ENCODE peak calls at places on chromosomes 16 and 17, in five cellular contexts. N is EH, A is caudate nucleus, L is SK-N-DZ, M is lower leg skin. Y is an unnamed sample.
A peak's percentile ranks its signal among the peaks of the same experiment; 100 is the strongest.

GRCh38 chr16:1815461-1815860 is 11.2 kb downstream of the HAGH start:
- DNase-seq in L (no peak), A (no peak), M (no peak), N (no peak), Y (no peak)

GRCh38 chr17:37797206-37797605 is 52.3 kb upstream of the HNF1B start:
- DNase-seq in M (no peak), A (no peak), L (no peak), N (peak; percentile 63), Y (peak; percentile 30)

GRCh38 chr17:81583589-81584337 is 31.6 kb upstream of the FAAP100 start:
- DNase-seq in A (no peak), M (no peak), L (no peak), N (no peak), Y (no peak)

GRCh38 chr16:88705746-88706287 is 391 bp downstream of the RNF166 start:
- DNase-seq in A (no peak), M (no peak), L (no peak), N (no peak), Y (peak; percentile 56)

GRCh38 chr16:22299036-22299435 is 1.8 kb downstream of the POLR3E start:
- DNase-seq in N (no peak), M (no peak), L (no peak), A (no peak), Y (no peak)

GRCh38 chr16:30370444-30371247 is at the start of gene TBC1D10B:
- DNase-seq in A (peak; percentile 100), N (peak; percentile 100), M (peak; percentile 100), L (peak; percentile 100), Y (peak; percentile 99)

GRCh38 chr17:55622547-55622946 is 100.1 kb downstream of the TMEM100 start:
- DNase-seq in L (no peak), N (no peak), A (no peak), M (no peak), Y (no peak)

GRCh38 chr16:75532791-75533190 is 3.1 kb downstream of the CHST5 start:
- DNase-seq in L (no peak), A (no peak), N (no peak), M (no peak), Y (no peak)

GRCh38 chr17:52201764-52202571 is 43.5 kb upstream of the CA10 start:
- DNase-seq in L (no peak), N (no peak), M (no peak), A (no peak), Y (no peak)

GRCh38 chr16:78259883-78260282 is 160.4 kb downstream of the WWOX start:
- DNase-seq in M (no peak), N (no peak), L (no peak), A (no peak), Y (no peak)

GRCh38 chr16:21226749-21227148 is 6.8 kb upstream of the ANKS4B start:
- DNase-seq in N (no peak), L (no peak), M (no peak), A (no peak), Y (no peak)

GRCh38 chr17:13395346-13395745 is 206.4 kb downstream of the HS3ST3A1 start:
- DNase-seq in N (no peak), L (no peak), A (no peak), M (no peak), Y (peak; percentile 69)

GRCh38 chr17:8119575-8120519 is 1.5 kb upstream of the ALOXE3 start:
- DNase-seq in M (peak; percentile 95), N (peak; percentile 91), L (peak; percentile 94), A (peak; percentile 74), Y (peak; percentile 88)

GRCh38 chr17:82670661-82671060 is 22.4 kb upstream of the WDR45B start:
- DNase-seq in L (no peak), A (no peak), M (no peak), N (no peak), Y (no peak)

GRCh38 chr16:9258423-9259051 is 167.1 kb downstream of the HAPSTR1 start:
- DNase-seq in L (peak; percentile 11), M (no peak), N (peak; percentile 32), A (peak; percentile 23), Y (peak; percentile 21)

GRCh38 chr16:50677351-50677750 is 3.8 kb downstream of the SNX20 start:
- DNase-seq in A (no peak), M (no peak), L (no peak), N (no peak), Y (no peak)

GRCh38 chr17:39196820-39197331 is 593 bp downstream of the CACNB1 start:
- DNase-seq in A (no peak), M (no peak), N (peak; percentile 62), L (no peak), Y (peak; percentile 63)

GRCh38 chr17:76417499-76418143 is 33.2 kb downstream of the SPHK1 start:
- DNase-seq in L (no peak), M (no peak), N (no peak), A (no peak), Y (no peak)

GRCh38 chr16:89265647-89266046 is 48.1 kb downstream of the ZNF778 start:
- DNase-seq in M (no peak), A (no peak), N (no peak), L (no peak), Y (no peak)

GRCh38 chr17:927611-928461 is 51.7 kb downstream of the NXN start:
- DNase-seq in A (no peak), L (no peak), M (no peak), N (peak; percentile 98), Y (peak; percentile 94)

GRCh38 chr16:31243734-31244670 is 15.8 kb upstream of the ITGAM start:
- DNase-seq in M (no peak), L (no peak), N (no peak), A (no peak), Y (no peak)

GRCh38 chr17:17071531-17072360 is 29.5 kb downstream of the MPRIP start:
- DNase-seq in N (peak; percentile 20), A (no peak), M (peak; percentile 78), L (no peak), Y (no peak)

GRCh38 chr17:48129981-48130380 is 22.4 kb downstream of the SNX11 start:
- DNase-seq in N (no peak), L (peak; percentile 91), A (no peak), M (peak; percentile 12), Y (no peak)

GRCh38 chr16:24151482-24151939 is 104.6 kb upstream of the CACNG3 start:
- DNase-seq in M (no peak), N (no peak), A (no peak), L (peak; percentile 38), Y (no peak)

Y was measured in GM23248.